ENCODE peak calls at places on chromosomes 4 and X, in five cellular contexts. One of them, this sample, is unnamed. For H3K27me3 and H3K4me1, the result is how much of the 10 kb centered on the place peaks cover.

GRCh38 chr4:6747690-6748068 is 31.7 kb downstream of the BLOC1S4 start:
- DNase-seq in HepG2: no peak
- DNase-seq in right cardiac atrium: peak
- DNase-seq in stomach: peak
- DNase-seq in cardiac muscle cell: no peak
- DNase-seq in this sample: no peak

GRCh38 chrX:47772764-47773163 is 63.9 kb upstream of the ZNF81 start:
- DNase-seq in HepG2: no peak
- DNase-seq in right cardiac atrium: no peak
- DNase-seq in stomach: no peak
- DNase-seq in cardiac muscle cell: no peak
- DNase-seq in this sample: no peak

GRCh38 chr4:30870513-30870912 is 150.3 kb downstream of the PCDH7 start:
- DNase-seq in HepG2: no peak
- DNase-seq in right cardiac atrium: no peak
- DNase-seq in stomach: no peak
- DNase-seq in cardiac muscle cell: no peak
- DNase-seq in this sample: no peak

GRCh38 chr4:82528074-82528473 is 33.7 kb downstream of the TMEM150C start:
- DNase-seq in HepG2: no peak
- DNase-seq in right cardiac atrium: no peak
- DNase-seq in stomach: no peak
- DNase-seq in cardiac muscle cell: no peak
- DNase-seq in this sample: no peak

GRCh38 chr4:42985971-42986370 is 93.5 kb downstream of the GRXCR1 start:
- DNase-seq in HepG2: no peak
- DNase-seq in right cardiac atrium: no peak
- DNase-seq in stomach: no peak
- DNase-seq in cardiac muscle cell: no peak
- DNase-seq in this sample: no peak

GRCh38 chrX:8319359-8319758 is 145.3 kb upstream of the VCX3B start:
- DNase-seq in HepG2: no peak
- DNase-seq in right cardiac atrium: no peak
- DNase-seq in stomach: no peak
- DNase-seq in cardiac muscle cell: no peak
- DNase-seq in this sample: no peak

GRCh38 chr4:126742885-126743284 is 889.9 kb upstream of the INTU start:
- DNase-seq in HepG2: no peak
- DNase-seq in right cardiac atrium: no peak
- DNase-seq in stomach: no peak
- DNase-seq in cardiac muscle cell: no peak
- DNase-seq in this sample: no peak

GRCh38 chrX:40207626-40208025 is 109.9 kb upstream of the BCOR start:
- DNase-seq in HepG2: no peak
- DNase-seq in right cardiac atrium: no peak
- DNase-seq in stomach: no peak
- DNase-seq in cardiac muscle cell: no peak
- DNase-seq in this sample: no peak

GRCh38 chrX:154724999-154725756 is 25.7 kb downstream of the GAB3 start:
- DNase-seq in HepG2: no peak
- DNase-seq in right cardiac atrium: no peak
- DNase-seq in stomach: no peak
- DNase-seq in cardiac muscle cell: no peak
- DNase-seq in this sample: no peak

GRCh38 chrX:130060122-130061069 is 49.9 kb downstream of the ELF4 start:
- DNase-seq in HepG2: peak
- DNase-seq in right cardiac atrium: peak
- DNase-seq in stomach: peak
- DNase-seq in cardiac muscle cell: peak
- DNase-seq in this sample: peak

GRCh38 chrX:49192722-49193328 is 6.7 kb upstream of the PRICKLE3 start:
- DNase-seq in HepG2: no peak
- DNase-seq in right cardiac atrium: peak
- DNase-seq in stomach: no peak
- DNase-seq in cardiac muscle cell: peak
- DNase-seq in this sample: no peak

GRCh38 chr4:83436680-83437079 is 18.9 kb downstream of the HELQ start:
- DNase-seq in HepG2: no peak
- DNase-seq in right cardiac atrium: no peak
- DNase-seq in stomach: no peak
- DNase-seq in cardiac muscle cell: no peak
- DNase-seq in this sample: no peak

GRCh38 chrX:104618106-104618895 is 52.3 kb downstream of the IL1RAPL2 start:
- DNase-seq in HepG2: no peak
- DNase-seq in right cardiac atrium: no peak
- DNase-seq in stomach: no peak
- DNase-seq in cardiac muscle cell: no peak
- DNase-seq in this sample: no peak

GRCh38 chr4:187491959-187492358 is 503.6 kb upstream of the ZFP42 start:
- DNase-seq in HepG2: no peak
- DNase-seq in right cardiac atrium: no peak
- DNase-seq in stomach: no peak
- DNase-seq in cardiac muscle cell: no peak
- DNase-seq in this sample: no peak

GRCh38 chrX:47174846-47175587 is 18.6 kb upstream of the UBA1 start:
- DNase-seq in HepG2: no peak
- DNase-seq in right cardiac atrium: no peak
- DNase-seq in stomach: no peak
- DNase-seq in cardiac muscle cell: no peak
- DNase-seq in this sample: no peak

GRCh38 chr4:76902233-76902890 is 4.4 kb upstream of the SOWAHB start:
- DNase-seq in HepG2: peak
- DNase-seq in right cardiac atrium: no peak
- DNase-seq in stomach: no peak
- DNase-seq in cardiac muscle cell: no peak
- DNase-seq in this sample: peak

GRCh38 chrX:108285361-108285760 is 152.9 kb downstream of the COL4A6 start:
- DNase-seq in HepG2: no peak
- DNase-seq in right cardiac atrium: no peak
- DNase-seq in stomach: no peak
- DNase-seq in cardiac muscle cell: peak
- DNase-seq in this sample: no peak

GRCh38 chr4:163556169-163556568 is 61.7 kb downstream of the TMA16 start:
- DNase-seq in HepG2: no peak
- DNase-seq in right cardiac atrium: no peak
- DNase-seq in stomach: no peak
- DNase-seq in cardiac muscle cell: no peak
- DNase-seq in this sample: no peak

GRCh38 chrX:77527233-77528001 is 80.2 kb downstream of the FGF16 start:
- DNase-seq in HepG2: no peak
- DNase-seq in right cardiac atrium: peak
- DNase-seq in stomach: no peak
- DNase-seq in cardiac muscle cell: peak
- DNase-seq in this sample: no peak

GRCh38 chr4:165839615-165840333 is 33.3 kb upstream of the TLL1 start:
- DNase-seq in HepG2: no peak
- DNase-seq in right cardiac atrium: no peak
- DNase-seq in stomach: no peak
- DNase-seq in cardiac muscle cell: no peak
- DNase-seq in this sample: no peak

GRCh38 chrX:109974906-109975655 is 27.8 kb upstream of the TMEM164 start:
- DNase-seq in HepG2: no peak
- DNase-seq in right cardiac atrium: no peak
- DNase-seq in stomach: no peak
- DNase-seq in cardiac muscle cell: peak
- DNase-seq in this sample: no peak

GRCh38 chr4:141046255-141046654 is 87.0 kb downstream of the RNF150 start:
- DNase-seq in HepG2: peak
- DNase-seq in right cardiac atrium: no peak
- DNase-seq in stomach: no peak
- DNase-seq in cardiac muscle cell: peak
- DNase-seq in this sample: no peak

GRCh38 chr4:103074598-103075434 is 1.7 kb downstream of the SLC9B2 start:
- DNase-seq in HepG2: no peak
- DNase-seq in right cardiac atrium: no peak
- DNase-seq in stomach: no peak
- DNase-seq in cardiac muscle cell: no peak
- DNase-seq in this sample: no peak

GRCh38 chr4:169249214-169249973 is 21.4 kb downstream of the SH3RF1 start:
- DNase-seq in HepG2: peak
- DNase-seq in right cardiac atrium: no peak
- DNase-seq in stomach: no peak
- DNase-seq in cardiac muscle cell: peak
- DNase-seq in this sample: no peak

GRCh38 chr4:18566970-18567799 is 545.6 kb upstream of the LCORL start:
- DNase-seq in HepG2: peak
- DNase-seq in right cardiac atrium: no peak
- DNase-seq in stomach: peak
- DNase-seq in cardiac muscle cell: no peak
- DNase-seq in this sample: peak

GRCh38 chr4:30719363-30720020 is 677 bp upstream of the PCDH7 start:
- DNase-seq in HepG2: no peak
- DNase-seq in right cardiac atrium: peak
- DNase-seq in stomach: peak
- DNase-seq in cardiac muscle cell: peak
- DNase-seq in this sample: peak

GRCh38 chr4:37977471-37978452 is 17.6 kb downstream of the PTTG2 start:
- DNase-seq in HepG2: peak
- DNase-seq in right cardiac atrium: peak
- DNase-seq in stomach: peak
- DNase-seq in cardiac muscle cell: peak
- DNase-seq in this sample: peak

GRCh38 chr4:133143775-133144430 is 5.2 kb upstream of the PCDH10 start:
- DNase-seq in HepG2: no peak
- DNase-seq in right cardiac atrium: no peak
- DNase-seq in stomach: no peak
- DNase-seq in cardiac muscle cell: no peak
- DNase-seq in this sample: no peak

GRCh38 chrX:40176979-40177430 is 79.2 kb upstream of the BCOR start:
- DNase-seq in HepG2: peak
- DNase-seq in right cardiac atrium: peak
- DNase-seq in stomach: no peak
- DNase-seq in cardiac muscle cell: no peak
- DNase-seq in this sample: no peak

GRCh38 chrX:75155454-75155829 is 641 bp downstream of the ABCB7 start:
- DNase-seq in HepG2: no peak
- DNase-seq in right cardiac atrium: no peak
- DNase-seq in stomach: no peak
- DNase-seq in cardiac muscle cell: no peak
- DNase-seq in this sample: no peak

GRCh38 chrX:39601193-39602085 is 496.3 kb downstream of the BCOR start:
- DNase-seq in HepG2: no peak
- DNase-seq in right cardiac atrium: no peak
- DNase-seq in stomach: no peak
- DNase-seq in cardiac muscle cell: no peak
- DNase-seq in this sample: no peak

GRCh38 chrX:140510306-140510676 is 5.4 kb upstream of the SOX3 start:
- DNase-seq in HepG2: no peak
- DNase-seq in right cardiac atrium: no peak
- DNase-seq in stomach: no peak
- DNase-seq in cardiac muscle cell: no peak
- DNase-seq in this sample: no peak
- H3K27me3 ChIP-seq in HepG2: under half
- H3K27me3 ChIP-seq in right cardiac atrium: under half
- H3K27me3 ChIP-seq in stomach: under half
- H3K27me3 ChIP-seq in cardiac muscle cell: half or more
- H3K27me3 ChIP-seq in this sample: under half

DNA sequence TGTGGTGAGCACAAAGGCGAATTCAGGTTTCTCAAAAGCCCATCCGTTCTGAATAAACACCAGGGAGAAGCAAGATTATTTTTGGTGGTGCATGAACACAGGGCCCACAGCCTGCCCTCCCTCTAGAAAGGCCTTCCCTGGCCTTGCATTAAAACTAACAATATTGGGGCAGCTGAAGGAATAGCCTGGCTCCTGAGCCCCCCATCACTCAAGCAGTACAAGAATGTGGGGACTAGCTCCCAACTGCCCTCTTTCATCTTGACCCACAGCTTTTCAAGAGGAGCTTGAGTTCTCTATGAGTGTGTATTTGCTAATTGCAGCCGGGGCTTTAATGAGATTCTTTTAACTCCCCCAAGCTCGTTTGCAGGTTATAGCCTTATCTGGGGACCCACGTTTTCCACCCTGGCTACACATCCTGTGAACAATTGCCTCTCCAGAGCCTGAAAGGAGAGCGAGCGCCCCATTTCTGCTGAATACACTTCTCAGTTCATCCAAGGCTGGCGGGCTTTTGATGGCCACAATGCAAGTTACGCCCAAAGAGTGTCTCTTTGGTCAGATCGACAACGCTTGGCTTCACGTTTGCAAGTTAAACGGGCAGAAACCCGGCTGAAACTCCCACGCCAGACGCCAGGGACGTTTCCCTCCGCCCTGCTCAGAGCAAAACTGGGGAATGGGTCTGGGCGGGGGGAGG is 4.7 kb upstream of the GSX2 start:
- DNase-seq in HepG2: no peak
- DNase-seq in right cardiac atrium: no peak
- DNase-seq in stomach: no peak
- DNase-seq in cardiac muscle cell: no peak
- DNase-seq in this sample: no peak
- H3K4me1 ChIP-seq in HepG2: under half
- H3K4me1 ChIP-seq in right cardiac atrium: under half
- H3K4me1 ChIP-seq in stomach: under half
- H3K4me1 ChIP-seq in cardiac muscle cell: under half
- H3K4me1 ChIP-seq in this sample: under half

GRCh38 chr4:88878624-88879023 is 178.4 kb downstream of the FAM13A start:
- DNase-seq in HepG2: peak
- DNase-seq in right cardiac atrium: no peak
- DNase-seq in stomach: no peak
- DNase-seq in cardiac muscle cell: no peak
- DNase-seq in this sample: no peak

GRCh38 chr4:88881227-88881569 is 175.8 kb downstream of the FAM13A start:
- DNase-seq in HepG2: no peak
- DNase-seq in right cardiac atrium: no peak
- DNase-seq in stomach: no peak
- DNase-seq in cardiac muscle cell: no peak
- DNase-seq in this sample: no peak

GRCh38 chr4:88880001-88880400 is 177.0 kb downstream of the FAM13A start:
- DNase-seq in HepG2: no peak
- DNase-seq in right cardiac atrium: no peak
- DNase-seq in stomach: no peak
- DNase-seq in cardiac muscle cell: peak
- DNase-seq in this sample: no peak

GRCh38 chr4:88880501-88881226 is 176.3 kb downstream of the FAM13A start:
- DNase-seq in HepG2: no peak
- DNase-seq in right cardiac atrium: no peak
- DNase-seq in stomach: no peak
- DNase-seq in cardiac muscle cell: no peak
- DNase-seq in this sample: no peak
- H3K4me3 ChIP-seq in HepG2: no peak
- H3K4me3 ChIP-seq in right cardiac atrium: no peak
- H3K4me3 ChIP-seq in stomach: no peak
- H3K4me3 ChIP-seq in cardiac muscle cell: no peak
- H3K4me3 ChIP-seq in this sample: no peak

GRCh38 chrX:132022863-132023116 is 312 bp upstream of the STK26 start:
- DNase-seq in HepG2: no peak
- DNase-seq in right cardiac atrium: no peak
- DNase-seq in stomach: no peak
- DNase-seq in cardiac muscle cell: no peak
- DNase-seq in this sample: no peak

GRCh38 chrX:132023117-132023895 is at the start of gene STK26:
- DNase-seq in HepG2: peak
- DNase-seq in right cardiac atrium: peak
- DNase-seq in stomach: peak
- DNase-seq in cardiac muscle cell: peak
- DNase-seq in this sample: peak

GRCh38 chrX:132023896-132024386 is 839 bp downstream of the STK26 start:
- DNase-seq in HepG2: no peak
- DNase-seq in right cardiac atrium: peak
- DNase-seq in stomach: no peak
- DNase-seq in cardiac muscle cell: no peak
- DNase-seq in this sample: no peak

GRCh38 chrX:132022115-132022862 is 813 bp upstream of the STK26 start:
- DNase-seq in HepG2: peak
- DNase-seq in right cardiac atrium: no peak
- DNase-seq in stomach: no peak
- DNase-seq in cardiac muscle cell: peak
- DNase-seq in this sample: no peak

GRCh38 chrX:132025085-132025484 is 2.0 kb downstream of the STK26 start:
- DNase-seq in HepG2: peak
- DNase-seq in right cardiac atrium: no peak
- DNase-seq in stomach: no peak
- DNase-seq in cardiac muscle cell: no peak
- DNase-seq in this sample: no peak
- H3K27me3 ChIP-seq in HepG2: under half
- H3K27me3 ChIP-seq in right cardiac atrium: under half
- H3K27me3 ChIP-seq in stomach: under half
- H3K27me3 ChIP-seq in cardiac muscle cell: under half
- H3K27me3 ChIP-seq in this sample: under half

This sample was measured in Caco-2.